ENCODE peak calls at places on chromosomes 6 and 20, in four cellular contexts. I, L, Y and J are unnamed samples.

GRCh38 chr6:112939543-112939942 is 592.4 kb downstream of the RFPL4B start:
- DNase-seq in L (no peak), I (no peak), Y (no peak), J (no peak)

GRCh38 chr20:57130160-57130772 is 136.2 kb downstream of the BMP7 start:
- DNase-seq in I (no peak), Y (no peak), L (no peak), J (no peak)

GRCh38 chr6:137951064-137951597 is 84.1 kb downstream of the TNFAIP3 start:
- DNase-seq in L (no peak), Y (no peak), I (no peak), J (no peak)

GRCh38 chr6:18432180-18432579 is 45.0 kb downstream of the RNF144B start:
- DNase-seq in I (peak), L (no peak), Y (no peak), J (no peak)

GRCh38 chr6:113630738-113631535 is 226.2 kb upstream of the MARCKS start:
- DNase-seq in L (peak), I (peak), Y (no peak), J (no peak)

GRCh38 chr6:113362542-113363430 is 494.4 kb upstream of the MARCKS start:
- DNase-seq in I (peak), L (no peak), Y (no peak), J (no peak)

GRCh38 chr6:156809034-156809433 is 31.9 kb downstream of the ARID1B start:
- DNase-seq in I (peak), Y (no peak), L (peak), J (no peak)

GRCh38 chr6:2081155-2082138 is 164.0 kb downstream of the GMDS start:
- DNase-seq in L (peak), Y (no peak), I (no peak), J (no peak)

GRCh38 chr20:21640556-21640955 is 64.9 kb upstream of the PAX1 start:
- DNase-seq in I (no peak), L (no peak), Y (no peak), J (no peak)

GRCh38 chr6:121055572-121056163 is 278.6 kb downstream of the TBC1D32 start:
- DNase-seq in Y (peak), I (peak), L (peak), J (peak)

GRCh38 chr20:38129893-38130609 is 35.0 kb downstream of the TGM2 start:
- DNase-seq in I (no peak), L (no peak), Y (no peak), J (no peak)

GRCh38 chr6:46251583-46252339 is 81.0 kb upstream of the ENPP5 start:
- DNase-seq in Y (no peak), L (no peak), I (no peak), J (no peak)

GRCh38 chr6:20564269-20564668 is 30.0 kb downstream of the CDKAL1 start:
- DNase-seq in I (peak), L (no peak), Y (no peak), J (no peak)

GRCh38 chr6:153167907-153168306 is 36.8 kb upstream of the RGS17 start:
- DNase-seq in I (no peak), Y (peak), L (no peak), J (no peak)

GRCh38 chr6:79949235-79949634 is 1.9 kb upstream of the ELOVL4 start:
- DNase-seq in I (peak), Y (peak), L (peak), J (peak)

GRCh38 chr6:153702671-153703070 is 336.4 kb upstream of the OPRM1 start:
- DNase-seq in L (no peak), Y (no peak), I (no peak), J (no peak)

GRCh38 chr6:116158641-116159040 is 32.7 kb upstream of the COL10A1 start:
- DNase-seq in I (peak), Y (no peak), L (no peak), J (no peak)

GRCh38 chr20:46308258-46309157 is at the start of gene CDH22:
- DNase-seq in Y (peak), I (peak), L (no peak), J (peak)

GRCh38 chr6:155264704-155265320 is 999 bp downstream of the CLDN20 start:
- DNase-seq in I (no peak), L (no peak), Y (no peak), J (no peak)

GRCh38 chr6:149224399-149224798 is 93.1 kb upstream of the TAB2 start:
- DNase-seq in L (no peak), Y (no peak), I (no peak), J (no peak)

GRCh38 chr6:16400248-16400760 is 161.9 kb downstream of the GMPR start:
- DNase-seq in I (no peak), L (no peak), Y (no peak), J (no peak)

GRCh38 chr6:46863791-46864190 is 57.9 kb downstream of the ADGRF5 start:
- DNase-seq in L (no peak), Y (no peak), I (no peak), J (no peak)

GRCh38 chr6:96075826-96076225 is 60.1 kb downstream of the FUT9 start:
- DNase-seq in L (no peak), Y (no peak), I (no peak), J (no peak)

GRCh38 chr6:156662025-156662445 is 115.1 kb upstream of the ARID1B start:
- DNase-seq in L (no peak), I (no peak), Y (peak), J (peak)

GRCh38 chr6:20438462-20439070 is 36.9 kb downstream of the E2F3 start:
- DNase-seq in L (no peak), I (no peak), Y (no peak), J (no peak)

GRCh38 chr6:33633462-33634158 is 12.5 kb downstream of the ITPR3 start:
- DNase-seq in I (peak), L (no peak), Y (peak), J (peak)

GRCh38 chr6:29451471-29452193 is 5.2 kb downstream of the OR11A1 start:
- DNase-seq in Y (no peak), I (no peak), L (no peak), J (no peak)

GRCh38 chr6:14312497-14312896 is 194.9 kb downstream of the CD83 start:
- DNase-seq in L (peak), Y (no peak), I (no peak), J (no peak)

GRCh38 chr6:16267428-16268263 is 29.3 kb downstream of the GMPR start:
- DNase-seq in L (no peak), Y (no peak), I (no peak), J (peak)

GRCh38 chr6:40722553-40723258 is 135.5 kb upstream of the LRFN2 start:
- DNase-seq in Y (no peak), L (no peak), I (peak), J (no peak)

GRCh38 chr6:168956141-168956838 is 297.4 kb downstream of the THBS2 start:
- DNase-seq in I (peak), L (no peak), Y (no peak), J (no peak)

GRCh38 chr20:57941572-57942381 is 232.0 kb upstream of the PMEPA1 start:
- DNase-seq in Y (no peak), L (no peak), I (no peak), J (no peak)

GRCh38 chr6:24492475-24492874 is 2.3 kb upstream of the ALDH5A1 start:
- DNase-seq in I (peak), L (no peak), Y (no peak), J (peak)

GRCh38 chr20:20435453-20435852 is 67.5 kb downstream of the INSM1 start:
- DNase-seq in Y (no peak), L (no peak), I (no peak), J (no peak)

GRCh38 chr6:37210313-37210898 is 40.5 kb downstream of the PIM1 start:
- DNase-seq in I (peak), Y (peak), L (peak), J (peak)

GRCh38 chr20:50885781-50886180 is 45.5 kb downstream of the ADNP start:
- DNase-seq in I (no peak), L (no peak), Y (no peak), J (no peak)

GRCh38 chr20:59405226-59405815 is 104.9 kb downstream of the EDN3 start:
- DNase-seq in Y (no peak), I (no peak), L (no peak), J (no peak)

DNA sequence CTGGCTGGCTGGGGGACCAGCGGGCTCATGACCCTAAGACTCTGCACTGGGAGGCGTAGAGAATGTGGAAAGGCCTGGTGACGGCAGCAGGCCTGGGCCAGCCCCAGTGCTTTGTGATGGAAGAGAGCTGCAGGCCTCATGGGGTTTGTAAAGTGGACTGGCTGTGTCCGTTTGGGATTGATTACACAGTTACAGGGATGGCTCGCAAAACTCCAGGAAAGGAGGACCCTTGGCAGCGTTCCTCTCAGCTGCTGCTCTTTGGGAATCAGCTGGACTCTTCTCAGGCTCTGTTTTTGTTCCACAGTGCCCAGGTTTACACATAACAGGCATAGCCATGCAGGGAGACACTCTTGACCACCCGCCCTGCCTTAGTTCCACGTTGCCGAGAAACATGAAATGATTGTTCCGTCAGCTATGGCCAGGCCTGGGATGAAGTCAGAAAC is 89.0 kb downstream of the SLX4IP start:
- DNase-seq in Y (no peak), L (no peak), I (peak), J (no peak)
- TF ChIP-seq ELK1 in Y (no peak), L (no peak), I (no peak), J (no peak)

GRCh38 chr6:41747256-41748101 is at the start of gene PGC:
- DNase-seq in L (no peak), Y (no peak), I (no peak), J (peak)
- TF ChIP-seq ELK1 in L (no peak), Y (no peak), I (no peak), J (no peak)

GRCh38 chr20:919491-919916 is 3.4 kb upstream of the ANGPT4 start:
- DNase-seq in I (no peak), Y (no peak), L (no peak), J (peak)
- TF ChIP-seq ELK1 in I (no peak), Y (no peak), L (no peak), J (no peak)

DNA sequence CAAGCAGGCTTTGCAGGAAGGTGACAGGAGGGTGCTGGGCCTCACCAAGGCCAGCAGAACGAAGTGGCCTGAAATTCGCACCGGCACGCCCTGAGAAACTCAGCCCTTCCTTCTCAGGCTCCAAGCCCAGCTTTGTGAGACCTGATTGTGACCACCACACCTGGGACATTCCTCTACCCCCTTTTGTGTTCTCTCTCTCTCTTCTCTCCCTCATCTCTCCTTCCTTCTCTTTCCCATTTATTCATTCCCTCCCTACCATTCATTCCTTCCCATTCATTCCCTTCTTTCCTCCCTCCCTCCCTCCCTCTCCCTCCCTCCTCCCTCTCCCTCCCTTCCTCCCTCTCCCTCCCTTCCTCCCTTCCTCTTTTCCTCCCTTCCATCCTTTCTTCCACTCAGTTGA is 8.8 kb downstream of the CD93 start:
- DNase-seq in L (no peak), Y (no peak), I (no peak), J (no peak)
- TF ChIP-seq ELK1 in L (no peak), Y (no peak), I (no peak), J (no peak)

GRCh38 chr20:13910492-13910891 is 79.9 kb downstream of the SEL1L2 start:
- DNase-seq in Y (no peak), L (no peak), I (no peak), J (no peak)

GRCh38 chr20:13900506-13900905 is 89.9 kb downstream of the SEL1L2 start:
- DNase-seq in L (no peak), I (no peak), Y (no peak), J (peak)

DNA sequence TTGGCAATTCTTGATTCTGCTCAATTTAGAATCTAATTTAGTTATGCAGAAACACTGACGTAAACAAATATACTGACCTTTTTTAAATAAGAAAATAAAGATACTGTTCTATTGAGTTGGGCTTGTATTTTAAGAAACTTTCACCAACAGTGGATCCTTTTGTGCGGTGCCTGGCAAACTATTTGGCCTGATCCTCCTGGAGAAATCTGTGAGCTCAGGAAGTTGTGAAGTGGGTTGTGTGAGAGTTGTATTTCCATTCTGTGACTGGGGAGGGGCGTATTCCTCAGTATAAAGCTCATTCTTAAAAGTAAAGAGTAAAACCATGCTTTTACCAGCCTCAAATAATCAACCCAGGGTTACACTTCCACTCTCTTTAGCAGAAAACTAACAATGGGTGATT is 85.6 kb downstream of the SEL1L2 start:
- DNase-seq in L (no peak), I (no peak), Y (no peak), J (no peak)
- TF ChIP-seq ELK1 in L (no peak), I (no peak), Y (no peak), J (no peak)

GRCh38 chr6:84329077-84329476 is 101.6 kb upstream of the CEP162 start:
- DNase-seq in L (no peak), Y (no peak), I (no peak), J (no peak)
- TF ChIP-seq ELK1 in L (no peak), Y (no peak), I (no peak), J (no peak)